ENCODE peak calls at places on chromosomes 12 and 14, in four cellular contexts. F, C, M and D are unnamed samples. For H3K9me2, the result is how much of the 10 kb centered on the place peaks cover.

GRCh38 chr14:87615050-87615449 is 377.9 kb downstream of the GALC start:
- DNase-seq in F (peak), M (no peak), C (no peak), D (peak)

GRCh38 chr12:132171968-132172521 is 27.8 kb downstream of the NOC4L start:
- DNase-seq in C (no peak), F (no peak), M (no peak), D (no peak)

GRCh38 chr14:93936245-93936644 is 9.1 kb downstream of the FAM181A start:
- DNase-seq in F (peak), M (no peak), C (peak), D (no peak)

GRCh38 chr14:74299061-74299545 is 3.6 kb downstream of the ABCD4 start:
- DNase-seq in C (peak), M (peak), F (no peak), D (no peak)

GRCh38 chr14:24367506-24368214 is at the start of gene NFATC4:
- DNase-seq in F (peak), C (peak), M (peak), D (peak)

GRCh38 chr14:32779845-32780244 is 158.8 kb upstream of the NPAS3 start:
- DNase-seq in F (no peak), C (peak), M (no peak), D (no peak)

GRCh38 chr14:105466491-105467248 is 8.0 kb upstream of the CRIP2 start:
- DNase-seq in M (no peak), F (no peak), C (no peak), D (no peak)

GRCh38 chr12:22626429-22626828 is 1.5 kb downstream of the ETNK1 start:
- DNase-seq in C (peak), M (no peak), F (peak), D (peak)

GRCh38 chr14:100062602-100063001 is 2.6 kb upstream of the EVL start:
- DNase-seq in M (no peak), F (no peak), C (no peak), D (no peak)

GRCh38 chr14:73717247-73717646 is 3.1 kb upstream of the PNMA1 start:
- DNase-seq in F (no peak), C (no peak), M (no peak), D (no peak)

GRCh38 chr12:121992059-121992879 is 29.4 kb upstream of the BCL7A start:
- DNase-seq in C (peak), M (no peak), F (no peak), D (no peak)

GRCh38 chr14:76762617-76763361 is 1.5 kb downstream of the VASH1 start:
- DNase-seq in M (no peak), F (no peak), C (peak), D (no peak)

GRCh38 chr12:131827961-131828534 is at the start of gene MMP17:
- DNase-seq in F (no peak), M (no peak), C (peak), D (peak)

GRCh38 chr14:100755649-100756048 is 29.0 kb downstream of the DLK1 start:
- DNase-seq in C (peak), F (no peak), M (peak), D (no peak)

GRCh38 chr14:25111061-25111601 is 61.2 kb upstream of the STXBP6 start:
- DNase-seq in C (peak), F (no peak), M (no peak), D (no peak)

GRCh38 chr14:75978249-75978731 is 3.5 kb downstream of the TGFB3 start:
- DNase-seq in C (peak), F (peak), M (no peak), D (no peak)

GRCh38 chr14:95649230-95649629 is 37.0 kb upstream of the TCL1B start:
- DNase-seq in C (no peak), F (no peak), M (no peak), D (no peak)

GRCh38 chr12:105852958-105853357 is 285.8 kb downstream of the NUAK1 start:
- DNase-seq in M (no peak), C (no peak), F (no peak), D (no peak)

GRCh38 chr14:84566109-84566508 is 963.8 kb upstream of the FLRT2 start:
- DNase-seq in C (no peak), M (no peak), F (no peak), D (no peak)

GRCh38 chr14:88323520-88324199 is 591 bp upstream of the KCNK10 start:
- DNase-seq in F (peak), C (peak), M (no peak), D (no peak)

GRCh38 chr12:22275847-22276246 is 58.7 kb downstream of the ST8SIA1 start:
- DNase-seq in M (no peak), F (no peak), C (peak), D (no peak)

DNA sequence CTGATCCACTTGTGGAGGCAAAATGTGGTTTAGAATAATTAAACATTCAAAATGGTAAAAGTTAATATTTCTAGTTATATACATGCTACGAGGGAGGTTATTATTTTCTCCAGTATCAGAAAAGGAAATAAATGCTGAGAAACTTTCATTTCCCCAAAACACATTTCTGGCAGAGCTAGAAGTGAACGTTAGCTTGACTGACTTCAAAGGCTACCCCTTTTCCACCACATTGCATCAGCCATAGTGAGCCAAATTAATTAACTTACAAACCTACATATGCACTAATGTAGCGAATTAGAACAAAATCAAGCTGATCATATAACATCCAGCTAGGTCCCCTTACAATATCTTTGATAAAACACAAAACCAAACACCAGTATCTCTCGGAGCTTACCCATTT is 49.3 kb upstream of the RERGL start:
- DNase-seq in M (no peak), C (no peak), F (no peak), D (no peak)
- H3K4me3 ChIP-seq in M (no peak), C (no peak), F (no peak), D (no peak)

GRCh38 chr12:109641422-109641821 is 67.8 kb downstream of the MVK start:
- DNase-seq in C (no peak), M (no peak), F (no peak), D (no peak)

GRCh38 chr12:109637996-109638395 is 64.4 kb downstream of the MVK start:
- DNase-seq in F (no peak), M (no peak), C (no peak), D (no peak)

GRCh38 chr12:109638735-109639134 is 65.1 kb downstream of the MVK start:
- DNase-seq in C (no peak), M (no peak), F (no peak), D (no peak)

GRCh38 chr12:109640961-109641360 is 67.4 kb downstream of the MVK start:
- DNase-seq in C (no peak), M (no peak), F (no peak), D (no peak)

DNA sequence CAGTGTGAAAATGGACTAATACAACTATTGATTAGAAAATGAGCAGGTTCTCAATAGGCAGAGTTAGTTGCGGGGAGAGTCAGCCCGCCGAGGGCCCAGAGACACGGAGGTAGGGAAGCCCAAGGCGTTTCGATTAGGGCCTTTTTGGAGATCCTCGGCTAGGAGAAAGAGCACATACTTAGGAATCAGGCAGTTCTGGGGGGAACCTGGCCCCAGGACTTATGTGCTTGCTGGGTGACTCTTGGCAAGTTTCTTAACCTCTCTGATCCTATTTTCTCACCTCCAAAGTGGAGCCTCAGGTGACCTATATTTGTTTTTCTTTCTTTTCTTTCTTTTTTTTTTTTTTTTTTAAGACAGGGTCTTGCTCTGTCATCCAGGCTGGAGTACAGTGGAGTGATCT is 65.9 kb downstream of the MVK start:
- DNase-seq in M (no peak), C (no peak), F (no peak), D (no peak)
- H3K9me2 ChIP-seq in M (under half), C (under half), F (under half), D (under half)

GRCh38 chr12:76451528-76451927 is 103.3 kb upstream of the BBS10 start:
- DNase-seq in C (no peak), F (no peak), M (no peak), D (no peak)

GRCh38 chr12:76460807-76461206 is 98.8 kb downstream of the OSBPL8 start:
- DNase-seq in M (no peak), C (no peak), F (no peak), D (no peak)

GRCh38 chr12:76457818-76458217 is 101.8 kb downstream of the OSBPL8 start:
- DNase-seq in F (no peak), C (no peak), M (no peak), D (no peak)

GRCh38 chr12:76457010-76457409 is 102.6 kb downstream of the OSBPL8 start:
- DNase-seq in F (no peak), M (no peak), C (no peak), D (no peak)

GRCh38 chr12:76455582-76456345 is 103.8 kb downstream of the OSBPL8 start:
- DNase-seq in C (peak), F (peak), M (peak), D (peak)
- H3K4me3 ChIP-seq in C (no peak), F (no peak), M (peak), D (no peak)

GRCh38 chr14:52686176-52686575 is 9.2 kb downstream of the ERO1A start:
- DNase-seq in F (no peak), C (no peak), M (no peak), D (no peak)
- H3K9me2 ChIP-seq in F (under half), C (under half), M (under half), D (under half)

GRCh38 chr12:75813066-75813465 is 218.5 kb downstream of the PHLDA1 start:
- DNase-seq in M (no peak), C (no peak), F (peak), D (no peak)
- H3K4me3 ChIP-seq in M (no peak), C (no peak), F (peak), D (peak)

GRCh38 chr14:98458702-98459101 is 813.3 kb downstream of the BCL11B start:
- DNase-seq in M (no peak), C (no peak), F (no peak), D (no peak)
- H3K9me2 ChIP-seq in M (under half), C (under half), F (under half), D (under half)

GRCh38 chr14:92653162-92653651 is 95.2 kb downstream of the LGMN start:
- DNase-seq in C (no peak), M (no peak), F (no peak), D (no peak)
- H3K4me3 ChIP-seq in C (no peak), M (no peak), F (no peak), D (no peak)

GRCh38 chr12:47808049-47808448 is 11.7 kb downstream of the HDAC7 start:
- DNase-seq in C (peak), F (peak), M (no peak), D (peak)
- H3K9me2 ChIP-seq in C (under half), F (under half), M (under half), D (under half)